ENCODE peak calls at places on chromosomes 6 and 20, in four cellular contexts. One of them, this sample, is unnamed.

GRCh38 chr6:9315966-9316650 is 880.8 kb upstream of the SLC35B3 start:
- DNase-seq in HepG2: no peak
- DNase-seq in GM12878: no peak
- DNase-seq in WTC11: no peak
- DNase-seq in this sample: no peak

GRCh38 chr6:157033428-157034140 is 256.4 kb downstream of the ARID1B start:
- DNase-seq in HepG2: no peak
- DNase-seq in GM12878: no peak
- DNase-seq in WTC11: no peak
- DNase-seq in this sample: no peak

GRCh38 chr6:112665815-112666214 is 318.7 kb downstream of the RFPL4B start:
- DNase-seq in HepG2: no peak
- DNase-seq in GM12878: no peak
- DNase-seq in WTC11: no peak
- DNase-seq in this sample: no peak

GRCh38 chr6:168865-169455 is 123.3 kb upstream of the DUSP22 start:
- DNase-seq in HepG2: peak
- DNase-seq in GM12878: no peak
- DNase-seq in WTC11: no peak
- DNase-seq in this sample: peak

GRCh38 chr6:162964703-162965140 is 236.9 kb downstream of the PACRG start:
- DNase-seq in HepG2: no peak
- DNase-seq in GM12878: no peak
- DNase-seq in WTC11: no peak
- DNase-seq in this sample: no peak

GRCh38 chr6:138654715-138655634 is 118.6 kb upstream of the CCDC28A start:
- DNase-seq in HepG2: no peak
- DNase-seq in GM12878: peak
- DNase-seq in WTC11: no peak
- DNase-seq in this sample: no peak

GRCh38 chr6:111274593-111275217 is 187.4 kb downstream of the SLC16A10 start:
- DNase-seq in HepG2: no peak
- DNase-seq in GM12878: no peak
- DNase-seq in WTC11: no peak
- DNase-seq in this sample: no peak

GRCh38 chr6:312704-313485 is 20.6 kb downstream of the DUSP22 start:
- DNase-seq in HepG2: no peak
- DNase-seq in GM12878: no peak
- DNase-seq in WTC11: no peak
- DNase-seq in this sample: no peak

GRCh38 chr6:158648682-158649131 is 1.1 kb upstream of the SYTL3 start:
- DNase-seq in HepG2: no peak
- DNase-seq in GM12878: peak
- DNase-seq in WTC11: no peak
- DNase-seq in this sample: no peak

DNA sequence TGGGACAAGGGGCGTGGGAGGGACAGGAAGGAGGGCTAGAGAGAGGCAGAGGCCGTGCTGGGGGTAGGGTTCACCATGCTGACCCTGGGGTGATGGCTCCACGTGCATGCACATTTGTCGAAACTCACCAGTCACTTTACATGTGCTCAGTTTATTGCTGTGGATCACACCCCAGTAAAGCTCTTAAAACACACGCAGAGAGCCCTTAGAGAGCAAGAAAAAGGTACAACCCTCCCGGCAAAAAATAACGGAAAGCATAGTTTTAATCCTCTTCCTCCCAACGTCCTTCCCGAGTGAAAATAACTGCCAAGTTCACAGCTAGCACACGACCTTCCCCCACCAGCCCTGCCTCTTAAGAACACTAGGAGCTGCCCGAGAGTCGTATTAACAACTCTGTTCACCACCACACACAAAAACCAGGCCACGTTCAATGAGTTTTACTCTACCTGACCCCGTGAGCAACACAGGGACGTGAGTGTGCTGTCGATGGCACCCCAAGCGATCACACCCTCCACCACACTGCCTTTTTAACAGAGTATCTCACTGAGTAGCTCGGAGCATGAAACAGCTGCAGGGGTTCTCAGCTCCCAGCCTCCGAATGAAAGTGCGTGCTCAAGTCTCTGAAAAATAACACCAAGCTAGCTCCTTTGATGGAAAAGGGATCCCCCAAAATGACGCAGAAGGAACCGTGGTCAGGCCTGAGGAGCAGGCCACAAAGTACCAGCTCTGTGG is 39.7 kb downstream of the TAF4 start:
- DNase-seq in HepG2: peak
- DNase-seq in GM12878: no peak
- DNase-seq in WTC11: no peak
- DNase-seq in this sample: peak
- TF ChIP-seq TCF7 in HepG2: no peak
- TF ChIP-seq TCF7 in GM12878: no peak
- TF ChIP-seq TCF7 in WTC11: no peak
- TF ChIP-seq TCF7 in this sample: no peak

GRCh38 chr20:61884571-61885389 is 180.9 kb downstream of the TAF4 start:
- DNase-seq in HepG2: peak
- DNase-seq in GM12878: no peak
- DNase-seq in WTC11: no peak
- DNase-seq in this sample: no peak

GRCh38 chr20:61881861-61882260 is 183.8 kb downstream of the TAF4 start:
- DNase-seq in HepG2: no peak
- DNase-seq in GM12878: no peak
- DNase-seq in WTC11: no peak
- DNase-seq in this sample: no peak

GRCh38 chr20:61885759-61886715 is 179.6 kb downstream of the TAF4 start:
- DNase-seq in HepG2: no peak
- DNase-seq in GM12878: no peak
- DNase-seq in WTC11: no peak
- DNase-seq in this sample: no peak

GRCh38 chr20:61882716-61883615 is 182.7 kb downstream of the TAF4 start:
- DNase-seq in HepG2: no peak
- DNase-seq in GM12878: no peak
- DNase-seq in WTC11: no peak
- DNase-seq in this sample: no peak

GRCh38 chr20:61883867-61884393 is 181.8 kb downstream of the TAF4 start:
- DNase-seq in HepG2: no peak
- DNase-seq in GM12878: no peak
- DNase-seq in WTC11: no peak
- DNase-seq in this sample: no peak
- TF ChIP-seq TCF7 in HepG2: no peak
- TF ChIP-seq TCF7 in GM12878: no peak
- TF ChIP-seq TCF7 in WTC11: no peak
- TF ChIP-seq TCF7 in this sample: no peak

DNA sequence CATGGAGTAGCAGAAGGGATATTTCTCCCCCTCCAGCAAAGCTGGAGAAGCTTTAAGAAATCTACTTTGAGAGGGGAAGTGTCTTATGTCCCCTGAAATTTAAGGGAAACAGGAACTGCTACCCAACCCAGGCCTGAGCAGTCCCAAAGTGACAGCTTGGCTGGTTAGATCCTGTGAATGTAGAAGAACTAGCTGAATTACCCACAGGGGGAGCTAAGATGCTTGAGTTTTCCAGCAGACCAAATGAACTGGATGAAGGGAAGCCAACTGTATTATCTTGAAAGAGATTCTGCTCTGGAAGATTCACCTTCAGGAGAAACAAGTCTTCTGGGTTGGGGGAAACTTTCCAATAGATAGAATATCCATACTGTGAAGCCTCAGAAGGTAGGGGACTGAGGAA is 303.3 kb upstream of the MMS22L start:
- DNase-seq in HepG2: peak
- DNase-seq in GM12878: no peak
- DNase-seq in WTC11: no peak
- DNase-seq in this sample: no peak
- TF ChIP-seq TCF7 in HepG2: no peak
- TF ChIP-seq TCF7 in GM12878: no peak
- TF ChIP-seq TCF7 in WTC11: no peak
- TF ChIP-seq TCF7 in this sample: no peak

GRCh38 chr6:21142716-21143115 is 450.8 kb upstream of the SOX4 start:
- DNase-seq in HepG2: no peak
- DNase-seq in GM12878: no peak
- DNase-seq in WTC11: no peak
- DNase-seq in this sample: no peak
- TF ChIP-seq TCF7 in HepG2: no peak
- TF ChIP-seq TCF7 in GM12878: no peak
- TF ChIP-seq TCF7 in WTC11: no peak
- TF ChIP-seq TCF7 in this sample: no peak

DNA sequence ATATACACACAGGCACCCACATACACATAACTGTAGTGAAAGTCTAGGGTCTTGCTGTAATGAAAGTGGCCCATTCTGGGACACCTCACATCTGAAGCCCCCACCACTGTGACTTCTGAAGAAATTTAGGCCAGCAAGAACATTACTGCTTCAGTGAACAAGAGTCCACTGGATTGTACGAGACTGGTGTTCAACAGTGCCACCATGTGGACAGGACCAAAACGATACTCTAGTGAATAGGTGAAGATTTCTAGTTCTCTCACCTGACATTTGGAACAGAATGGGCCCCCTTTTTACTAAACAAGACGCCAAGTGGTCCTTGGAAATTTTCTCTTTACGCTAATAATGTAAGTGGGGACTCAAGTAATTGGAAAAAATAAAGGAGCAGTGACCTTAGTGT is 156.9 kb downstream of the MAFB start:
- DNase-seq in HepG2: peak
- DNase-seq in GM12878: no peak
- DNase-seq in WTC11: peak
- DNase-seq in this sample: peak
- TF ChIP-seq TCF7 in HepG2: no peak
- TF ChIP-seq TCF7 in GM12878: no peak
- TF ChIP-seq TCF7 in WTC11: no peak
- TF ChIP-seq TCF7 in this sample: no peak

This sample was measured in K562.